ENCODE peak calls at places on chromosome 2, in nine cellular contexts. U is NCI-H2171 treated with DMSO at 0.1 percent for 48 hours, A is prostate gland, V is ELF-1, Y is COR-L47, G is MM.1S, X is NCI-H526, R is lower lobe of right lung, C is AG09319. N is an unnamed sample.

GRCh38 chr2:182636694-182637093 is 79.4 kb upstream of the DNAJC10 start:
- DNase-seq in V (peak), A (no peak), X (no peak), Y (no peak), U (no peak), R (no peak), G (no peak), C (no peak), N (no peak)

GRCh38 chr2:103119352-103119751 is 357.5 kb downstream of the TMEM182 start:
- DNase-seq in A (no peak), U (no peak), V (no peak), C (no peak), Y (no peak), G (no peak), X (no peak), R (no peak), N (no peak)

GRCh38 chr2:224222320-224222719 is 179.6 kb downstream of the FAM124B start:
- DNase-seq in G (no peak), R (no peak), Y (no peak), V (no peak), X (no peak), C (no peak), U (no peak), A (no peak), N (no peak)

GRCh38 chr2:168119519-168120141 is 127.8 kb downstream of the STK39 start:
- DNase-seq in R (no peak), Y (peak), C (peak), G (peak), A (peak), V (peak), X (peak), U (peak), N (no peak)

GRCh38 chr2:109612991-109613921 is 510 bp downstream of the SEPTIN10 start:
- DNase-seq in C (no peak), Y (peak), V (peak), X (peak), A (peak), G (peak), R (peak), U (peak), N (peak)

GRCh38 chr2:235654115-235654514 is 160.3 kb downstream of the AGAP1 start:
- DNase-seq in X (no peak), G (no peak), Y (no peak), R (no peak), A (no peak), V (no peak), U (no peak), C (no peak), N (no peak)

GRCh38 chr2:152036611-152037469 is 62.0 kb downstream of the CACNB4 start:
- DNase-seq in R (peak), G (peak), Y (peak), V (peak), C (peak), A (peak), U (peak), X (peak), N (peak)

GRCh38 chr2:62197609-62198236 is 1.8 kb downstream of the B3GNT2 start:
- DNase-seq in X (peak), Y (no peak), V (peak), A (peak), C (no peak), G (peak), R (peak), U (no peak), N (no peak)

GRCh38 chr2:98736464-98736889 is 5.5 kb upstream of the MGAT4A start:
- DNase-seq in C (no peak), Y (no peak), A (no peak), X (no peak), U (no peak), V (no peak), G (peak), R (no peak), N (no peak)

N was measured in posterior cingulate gyrus.